ENCODE peak calls at places on chromosome 22, in eight cellular contexts. U, A, G, Z, B, M, J and T are unnamed samples.

GRCh38 chr22:24952837-24953293 is 349 bp downstream of the KIAA1671 start:
- DNase-seq in U (peak), A (peak), G (no peak), Z (peak), B (no peak), M (peak), J (peak), T (peak)

GRCh38 chr22:26658671-26659478 is 1.5 kb downstream of the MIAT start:
- DNase-seq in U (peak), A (no peak), G (no peak), Z (peak), B (peak), M (peak), J (peak), T (peak)

GRCh38 chr22:18118345-18118915 is 7.8 kb downstream of the TUBA8 start:
- DNase-seq in U (no peak), A (no peak), G (no peak), Z (no peak), B (no peak), M (no peak), J (no peak), T (no peak)

GRCh38 chr22:27195104-27195503 is 537.7 kb downstream of the MIAT start:
- DNase-seq in U (no peak), A (peak), G (no peak), Z (no peak), B (no peak), M (no peak), J (no peak), T (no peak)

GRCh38 chr22:23385301-23386244 is 194.5 kb downstream of the IGLL1 start:
- DNase-seq in U (peak), A (peak), G (no peak), Z (peak), B (peak), M (peak), J (peak), T (peak)

GRCh38 chr22:25741692-25742626 is at the start of gene MYO18B:
- DNase-seq in U (no peak), A (no peak), G (no peak), Z (no peak), B (peak), M (no peak), J (no peak), T (no peak)

GRCh38 chr22:16601437-16602223 is 9.0 kb upstream of the CCT8L2 start:
- DNase-seq in U (peak), A (peak), G (no peak), Z (no peak), B (peak), M (no peak), J (no peak), T (no peak)

GRCh38 chr22:31987180-31987579 is 42.8 kb downstream of the YWHAH start:
- DNase-seq in U (no peak), A (no peak), G (no peak), Z (no peak), B (no peak), M (no peak), J (no peak), T (no peak)

GRCh38 chr22:27748355-27749168 is 53.0 kb downstream of the MN1 start:
- DNase-seq in U (peak), A (peak), G (no peak), Z (no peak), B (peak), M (no peak), J (no peak), T (no peak)

GRCh38 chr22:29325785-29326315 is 10.4 kb upstream of the RASL10A start:
- DNase-seq in U (no peak), A (no peak), G (no peak), Z (no peak), B (no peak), M (no peak), J (no peak), T (no peak)

GRCh38 chr22:29309332-29310064 is 3.0 kb downstream of the GAS2L1 start:
- DNase-seq in U (peak), A (no peak), G (no peak), Z (no peak), B (peak), M (no peak), J (no peak), T (peak)

GRCh38 chr22:28820885-28821284 is 20.5 kb upstream of the XBP1 start:
- DNase-seq in U (no peak), A (no peak), G (no peak), Z (no peak), B (no peak), M (no peak), J (no peak), T (no peak)

GRCh38 chr22:31828739-31829138 is 74.9 kb downstream of the DEPDC5 start:
- DNase-seq in U (no peak), A (no peak), G (no peak), Z (no peak), B (no peak), M (no peak), J (no peak), T (no peak)

GRCh38 chr22:29820941-29821789 is 16.9 kb downstream of the ASCC2 start:
- DNase-seq in U (peak), A (peak), G (no peak), Z (peak), B (peak), M (peak), J (peak), T (no peak)

GRCh38 chr22:29870574-29870973 is 12.4 kb upstream of the MTMR3 start:
- DNase-seq in U (no peak), A (no peak), G (no peak), Z (no peak), B (no peak), M (no peak), J (no peak), T (no peak)

GRCh38 chr22:21015051-21016006 is at the start of gene P2RX6:
- DNase-seq in U (no peak), A (no peak), G (no peak), Z (no peak), B (peak), M (no peak), J (no peak), T (no peak)

GRCh38 chr22:26124991-26125725 is 44.1 kb upstream of the SEZ6L start:
- DNase-seq in U (no peak), A (no peak), G (no peak), Z (no peak), B (no peak), M (no peak), J (no peak), T (no peak)

GRCh38 chr22:33167998-33168397 is 109.8 kb upstream of the SYN3 start:
- DNase-seq in U (no peak), A (no peak), G (no peak), Z (no peak), B (no peak), M (no peak), J (no peak), T (no peak)

GRCh38 chr22:24894998-24895397 is 51.5 kb downstream of the LHFPL7 start:
- DNase-seq in U (peak), A (peak), G (no peak), Z (peak), B (peak), M (peak), J (peak), T (no peak)

GRCh38 chr22:22576244-22576988 is 17.4 kb upstream of the PRAME start:
- DNase-seq in U (peak), A (peak), G (no peak), Z (peak), B (peak), M (no peak), J (peak), T (peak)

GRCh38 chr22:24601217-24602104 is 1.5 kb upstream of the GGT1 start:
- DNase-seq in U (peak), A (no peak), G (no peak), Z (no peak), B (peak), M (no peak), J (no peak), T (no peak)

GRCh38 chr22:35910013-35910860 is 118.4 kb downstream of the RBFOX2 start:
- DNase-seq in U (no peak), A (no peak), G (no peak), Z (no peak), B (no peak), M (no peak), J (no peak), T (no peak)

GRCh38 chr22:36374603-36375024 is 13.2 kb downstream of the MYH9 start:
- DNase-seq in U (no peak), A (no peak), G (no peak), Z (no peak), B (peak), M (no peak), J (no peak), T (no peak)

GRCh38 chr22:23815781-23816551 is 22.8 kb downstream of the DERL3 start:
- DNase-seq in U (no peak), A (no peak), G (no peak), Z (no peak), B (no peak), M (no peak), J (no peak), T (no peak)

GRCh38 chr22:39738746-39739145 is 154.8 kb downstream of the ENTHD1 start:
- DNase-seq in U (no peak), A (no peak), G (no peak), Z (no peak), B (no peak), M (no peak), J (no peak), T (no peak)

GRCh38 chr22:40043086-40043485 is 48.3 kb downstream of the FAM83F start:
- DNase-seq in U (peak), A (no peak), G (no peak), Z (no peak), B (no peak), M (peak), J (peak), T (no peak)

GRCh38 chr22:31244044-31244942 is 32.2 kb downstream of the LIMK2 start:
- DNase-seq in U (no peak), A (no peak), G (no peak), Z (peak), B (no peak), M (no peak), J (no peak), T (no peak)

GRCh38 chr22:22508274-22509176 is at the start of gene ZNF280B:
- DNase-seq in U (peak), A (peak), G (no peak), Z (peak), B (peak), M (peak), J (no peak), T (peak)

GRCh38 chr22:35258144-35258988 is 1.1 kb downstream of the HMGXB4 start:
- DNase-seq in U (no peak), A (no peak), G (no peak), Z (no peak), B (peak), M (peak), J (peak), T (no peak)

GRCh38 chr22:28023036-28023435 is 104.0 kb upstream of the PITPNB start:
- DNase-seq in U (no peak), A (peak), G (no peak), Z (no peak), B (no peak), M (no peak), J (no peak), T (no peak)

GRCh38 chr22:31605851-31606585 is 56.0 kb downstream of the PISD start:
- DNase-seq in U (no peak), A (no peak), G (no peak), Z (no peak), B (no peak), M (no peak), J (no peak), T (no peak)

GRCh38 chr22:24033731-24034130 is 22.6 kb downstream of the CABIN1 start:
- DNase-seq in U (no peak), A (no peak), G (no peak), Z (no peak), B (no peak), M (no peak), J (no peak), T (no peak)

GRCh38 chr22:17119481-17120202 is 1.5 kb downstream of the TMEM121B start:
- DNase-seq in U (peak), A (no peak), G (no peak), Z (no peak), B (peak), M (no peak), J (no peak), T (no peak)

GRCh38 chr22:46738961-46739870 is 1.2 kb upstream of the CERK start:
- DNase-seq in U (peak), A (peak), G (no peak), Z (no peak), B (peak), M (peak), J (no peak), T (peak)

GRCh38 chr22:17368144-17368726 is 1.0 kb upstream of the CECR2 start:
- DNase-seq in U (no peak), A (peak), G (no peak), Z (no peak), B (no peak), M (peak), J (no peak), T (no peak)

GRCh38 chr22:49949914-49950292 is 10.7 kb upstream of the PIM3 start:
- DNase-seq in U (no peak), A (no peak), G (no peak), Z (no peak), B (no peak), M (no peak), J (no peak), T (no peak)

GRCh38 chr22:49948116-49948515 is 12.5 kb upstream of the PIM3 start:
- DNase-seq in U (no peak), A (no peak), G (no peak), Z (no peak), B (no peak), M (peak), J (no peak), T (no peak)

GRCh38 chr22:49948573-49948957 is 12.0 kb upstream of the PIM3 start:
- DNase-seq in U (no peak), A (no peak), G (no peak), Z (no peak), B (no peak), M (no peak), J (no peak), T (no peak)

GRCh38 chr22:49950396-49950994 is 10.1 kb upstream of the PIM3 start:
- DNase-seq in U (no peak), A (no peak), G (no peak), Z (no peak), B (no peak), M (no peak), J (no peak), T (no peak)

GRCh38 chr22:49948958-49949913 is 11.3 kb upstream of the PIM3 start:
- DNase-seq in U (peak), A (no peak), G (no peak), Z (no peak), B (no peak), M (peak), J (no peak), T (no peak)
- TF ChIP-seq POLR2A in U (peak), A (no peak), G (no peak), Z (no peak), B (no peak), M (peak), J (no peak), T (no peak)

DNA sequence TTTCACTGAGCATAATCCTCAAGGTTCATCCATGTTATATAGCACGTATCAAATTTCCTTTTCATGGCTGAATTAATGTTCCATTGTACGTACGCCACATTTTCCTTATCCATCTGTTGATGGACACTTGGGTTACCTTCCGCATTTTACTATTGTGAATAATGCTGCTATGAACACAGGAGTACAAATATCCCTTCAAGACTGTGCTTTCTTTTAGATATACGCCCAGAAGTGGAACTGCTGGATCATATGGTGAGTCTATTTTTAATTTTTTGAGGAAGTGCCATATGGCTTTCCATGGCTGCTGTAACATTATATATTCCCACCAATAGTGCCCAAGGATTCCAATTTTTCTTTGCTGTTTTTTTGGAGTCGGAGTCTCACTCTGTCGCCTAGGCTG is 5.9 kb downstream of the MRPL40 start:
- DNase-seq in U (no peak), A (no peak), G (no peak), Z (no peak), B (no peak), M (no peak), J (no peak), T (no peak)
- TF ChIP-seq POLR2A in U (no peak), A (no peak), G (no peak), Z (no peak), B (no peak), M (no peak), J (no peak), T (no peak)

DNA sequence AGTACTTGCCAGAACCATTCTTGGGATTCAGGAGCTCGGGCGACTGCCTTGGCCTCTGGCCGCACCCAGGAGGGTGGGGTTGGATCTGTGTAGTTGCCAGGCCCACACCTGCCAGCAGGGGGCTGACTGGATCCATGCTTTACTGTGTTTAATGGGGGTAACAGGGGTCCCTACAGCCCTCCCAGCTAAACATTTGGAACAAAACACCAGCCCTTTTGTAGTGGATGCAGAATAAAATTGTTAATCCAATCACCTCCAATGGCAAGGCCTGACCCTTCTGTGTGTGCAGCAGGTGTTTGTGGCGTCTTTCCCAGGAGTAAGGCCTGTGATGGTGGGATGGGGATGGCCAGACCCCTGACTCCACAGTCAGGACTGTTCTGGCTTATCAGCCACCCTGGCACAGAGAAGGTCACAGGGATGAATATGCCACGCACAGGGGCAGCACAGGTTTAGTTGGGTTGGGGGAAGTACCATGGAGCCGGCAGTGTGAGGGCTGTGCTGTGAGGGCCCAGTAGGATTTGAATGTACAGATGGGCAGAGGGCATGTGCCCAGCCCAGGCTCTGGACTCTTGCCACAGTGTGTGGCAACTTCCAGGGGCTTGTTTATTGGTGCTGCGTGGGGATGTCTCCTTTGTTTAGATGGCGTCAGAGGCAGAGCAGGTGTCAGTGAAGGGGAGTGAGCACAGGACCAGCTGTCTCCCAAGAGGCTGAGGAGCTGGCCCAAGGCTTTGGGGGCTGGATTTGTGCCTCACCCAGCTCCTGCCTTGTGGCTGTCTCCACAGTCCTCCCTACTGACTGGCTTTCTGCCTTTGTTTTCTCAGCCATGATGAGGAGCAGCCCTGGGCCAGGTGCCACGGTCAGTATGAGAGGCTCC is 22.2 kb downstream of the SUN2 start:
- DNase-seq in U (peak), A (peak), G (no peak), Z (no peak), B (peak), M (peak), J (peak), T (no peak)
- TF ChIP-seq POLR2A in U (no peak), A (no peak), G (no peak), Z (no peak), B (no peak), M (no peak), J (no peak), T (no peak)

DNA sequence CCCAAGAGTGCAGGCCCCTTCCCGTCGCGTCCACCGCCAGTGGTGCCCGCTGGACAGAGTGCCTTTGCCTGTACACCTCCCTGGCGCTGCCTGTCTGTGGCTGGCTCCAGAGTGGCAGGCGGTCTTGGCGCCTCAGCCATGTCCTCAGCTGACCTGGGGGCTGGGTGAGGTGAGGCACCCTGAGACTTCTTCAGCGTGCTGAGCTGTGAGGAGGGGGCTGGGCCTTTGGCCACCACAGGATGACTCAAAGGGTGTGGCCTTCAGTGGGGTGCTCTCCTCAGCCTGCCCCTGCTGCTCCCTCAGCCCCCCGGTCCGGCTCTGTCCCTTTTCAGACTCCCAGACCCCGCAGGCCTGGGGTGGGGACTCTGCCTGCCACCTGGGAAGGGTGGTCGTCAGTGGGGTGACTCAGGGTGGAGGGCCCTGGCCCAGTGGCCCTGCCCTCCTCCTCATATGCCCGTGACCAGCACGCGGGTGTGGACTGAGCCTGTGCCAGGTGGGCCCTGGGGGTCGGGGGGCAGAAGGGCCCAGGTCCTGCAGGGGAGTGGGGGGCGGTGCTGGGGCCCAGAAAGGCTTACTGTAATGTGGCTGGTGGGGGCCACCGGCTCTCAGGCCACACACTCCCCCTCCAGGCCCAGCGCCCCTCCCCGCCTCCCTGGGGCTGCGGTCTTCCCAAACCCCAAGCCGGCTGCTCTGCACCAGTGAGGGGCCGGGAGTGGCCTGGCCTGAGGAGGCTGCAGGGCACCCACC is 15.9 kb downstream of the CRELD2 start:
- DNase-seq in U (peak), A (peak), G (no peak), Z (peak), B (peak), M (peak), J (peak), T (no peak)
- TF ChIP-seq POLR2A in U (no peak), A (no peak), G (no peak), Z (peak), B (no peak), M (peak), J (no peak), T (no peak)

GRCh38 chr22:45688606-45689080 is 17.0 kb downstream of the ATXN10 start:
- DNase-seq in U (peak), A (no peak), G (no peak), Z (no peak), B (peak), M (peak), J (no peak), T (no peak)
- TF ChIP-seq POLR2A in U (no peak), A (no peak), G (no peak), Z (no peak), B (no peak), M (no peak), J (no peak), T (no peak)

DNA sequence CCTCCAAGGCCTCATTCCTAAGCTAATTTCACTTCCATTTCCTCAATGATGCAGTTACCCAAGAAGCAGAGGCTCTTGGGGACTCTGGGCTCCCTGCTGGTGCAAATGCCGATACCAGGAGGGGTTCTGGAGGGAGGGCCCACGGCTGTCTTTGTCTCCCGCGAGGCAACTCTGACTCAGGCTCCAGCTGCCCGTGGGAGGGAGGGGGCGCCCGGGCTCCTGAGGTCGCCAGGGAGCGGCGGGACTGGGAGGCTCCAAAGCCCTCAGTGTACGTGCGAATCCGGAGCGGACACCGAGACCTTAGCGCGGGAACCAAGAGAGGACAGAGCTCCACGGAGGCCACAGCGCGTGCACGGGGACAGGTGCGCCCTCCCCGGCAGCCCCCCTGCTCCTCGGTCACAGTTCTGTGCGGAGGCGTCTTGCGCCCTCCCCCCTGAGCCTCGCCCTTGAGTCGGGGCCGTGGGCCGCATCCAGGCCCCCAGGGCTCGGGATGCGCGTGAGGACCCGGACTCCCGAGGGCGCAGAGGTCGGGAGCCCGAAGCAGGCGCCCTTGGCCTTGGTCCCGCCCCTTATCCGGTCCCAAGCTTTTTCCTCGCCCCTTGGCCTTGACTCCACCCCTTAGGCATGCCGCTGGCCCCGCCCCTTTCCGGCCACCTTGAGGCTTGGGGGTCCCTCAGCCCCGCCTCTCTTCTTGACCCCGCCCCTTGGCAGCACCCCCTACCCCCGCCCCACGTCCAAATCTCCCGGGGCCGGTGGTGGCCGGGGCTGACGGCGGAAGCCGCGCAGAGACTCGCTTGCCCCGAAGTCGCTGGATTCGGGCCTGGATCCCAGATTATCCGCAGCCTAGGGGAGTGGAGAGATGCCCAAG is 4.7 kb upstream of the SHISA8 start:
- DNase-seq in U (peak), A (peak), G (no peak), Z (no peak), B (peak), M (peak), J (peak), T (peak)
- TF ChIP-seq POLR2A in U (no peak), A (no peak), G (no peak), Z (no peak), B (no peak), M (no peak), J (no peak), T (peak)